ENCODE peak calls at places on chromosomes 2 and 18, in four cellular contexts. I, E, Q and W are unnamed samples.

GRCh38 chr18:62867521-62867920 is 152.2 kb downstream of the PHLPP1 start:
- DNase-seq in I (no peak), E (no peak), Q (no peak), W (no peak)

GRCh38 chr18:63236417-63236816 is 83.2 kb downstream of the BCL2 start:
- DNase-seq in I (no peak), Q (no peak), E (no peak), W (no peak)

GRCh38 chr2:46648141-46648742 is 168.9 kb downstream of the TMEM247 start:
- DNase-seq in Q (no peak), E (no peak), I (peak), W (no peak)

GRCh38 chr2:102481931-102482330 is 8.9 kb downstream of the SLC9A4 start:
- DNase-seq in I (no peak), E (no peak), Q (no peak), W (no peak)

GRCh38 chr2:37211939-37212338 is 15.6 kb downstream of the CEBPZOS start:
- DNase-seq in Q (no peak), E (no peak), I (no peak), W (no peak)

GRCh38 chr2:101114268-101114783 is 36.9 kb downstream of the TBC1D8 start:
- DNase-seq in I (no peak), E (no peak), Q (no peak), W (no peak)

GRCh38 chr2:70212298-70212948 is 21.6 kb upstream of the C2orf42 start:
- DNase-seq in Q (no peak), E (no peak), I (no peak), W (no peak)

GRCh38 chr2:241755166-241755565 is 20.7 kb downstream of the D2HGDH start:
- DNase-seq in Q (no peak), I (no peak), E (no peak), W (no peak)

GRCh38 chr2:241312082-241312481 is 3.4 kb downstream of the HDLBP start:
- DNase-seq in I (no peak), Q (no peak), E (no peak), W (no peak)

GRCh38 chr18:43061816-43062215 is 53.7 kb downstream of the RIT2 start:
- DNase-seq in E (no peak), Q (peak), I (no peak), W (no peak)

GRCh38 chr2:186852508-186852907 is 3.5 kb upstream of the ZSWIM2 start:
- DNase-seq in E (no peak), Q (no peak), I (no peak), W (no peak)

GRCh38 chr2:109660046-109660860 is 46.1 kb downstream of the SOWAHC start:
- DNase-seq in I (peak), Q (no peak), E (no peak), W (no peak)

GRCh38 chr2:100039291-100039985 is 103.0 kb downstream of the AFF3 start:
- DNase-seq in I (no peak), Q (no peak), E (no peak), W (no peak)

GRCh38 chr2:100978582-100979051 is 23.5 kb upstream of the RPL31 start:
- DNase-seq in I (no peak), Q (no peak), E (no peak), W (no peak)

GRCh38 chr2:237388036-237388435 is 25.9 kb downstream of the COL6A3 start:
- DNase-seq in I (no peak), E (no peak), Q (no peak), W (no peak)

GRCh38 chr2:237380768-237381167 is 33.2 kb downstream of the COL6A3 start:
- DNase-seq in I (no peak), Q (no peak), E (no peak), W (no peak)

GRCh38 chr2:237379636-237380035 is 34.3 kb downstream of the COL6A3 start:
- DNase-seq in Q (no peak), E (no peak), I (no peak), W (no peak)

GRCh38 chr2:237384672-237385020 is 29.3 kb downstream of the COL6A3 start:
- DNase-seq in E (no peak), I (no peak), Q (no peak), W (no peak)

GRCh38 chr2:237383991-237384671 is 29.8 kb downstream of the COL6A3 start:
- DNase-seq in I (no peak), Q (no peak), E (no peak), W (no peak)
- TF ChIP-seq ELF4 in I (no peak), Q (no peak), E (no peak), W (no peak)

GRCh38 chr18:25233582-25234362 is 118.2 kb downstream of the ZNF521 start:
- DNase-seq in E (no peak), I (no peak), Q (no peak), W (no peak)

GRCh38 chr18:25236736-25237135 is 115.2 kb downstream of the ZNF521 start:
- DNase-seq in E (no peak), Q (no peak), I (no peak), W (no peak)

GRCh38 chr18:25234740-25235345 is 117.1 kb downstream of the ZNF521 start:
- DNase-seq in E (no peak), I (peak), Q (no peak), W (no peak)

GRCh38 chr18:25234363-25234639 is 117.7 kb downstream of the ZNF521 start:
- DNase-seq in I (no peak), Q (no peak), E (no peak), W (no peak)

GRCh38 chr18:25235648-25236047 is 116.3 kb downstream of the ZNF521 start:
- DNase-seq in Q (no peak), E (no peak), I (no peak), W (no peak)
- TF ChIP-seq ELF4 in Q (no peak), E (no peak), I (no peak), W (no peak)

DNA sequence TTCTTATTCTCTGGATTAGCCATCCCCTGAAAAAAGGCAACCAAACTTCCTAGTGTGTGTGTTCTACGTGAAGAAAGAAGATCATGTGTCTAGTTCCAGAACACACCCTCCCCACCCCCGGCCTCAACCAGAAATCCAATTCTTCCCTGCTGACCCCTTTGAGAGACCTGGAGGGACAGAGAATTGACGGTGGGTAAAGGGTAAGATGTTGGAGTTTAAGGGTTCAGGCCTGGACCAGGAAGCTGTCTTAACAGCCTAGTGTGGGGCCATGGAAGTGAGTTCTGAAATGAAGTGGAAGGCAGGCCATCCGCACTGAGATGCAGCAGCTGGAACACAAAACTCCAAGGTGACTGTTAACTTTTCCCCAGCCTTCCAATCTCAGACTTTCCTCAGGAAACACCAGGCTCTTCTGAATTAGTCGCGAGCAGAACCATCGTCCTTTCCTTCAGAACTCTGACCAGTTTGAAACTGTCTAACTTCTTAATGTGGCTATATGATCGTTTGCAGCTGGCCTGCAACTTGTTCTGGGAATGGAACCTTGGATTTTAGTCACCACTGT is 757 bp upstream of the RPL37A start:
- DNase-seq in Q (no peak), I (no peak), E (peak), W (no peak)
- TF ChIP-seq ELF4 in Q (no peak), I (no peak), E (no peak), W (no peak)

GRCh38 chr2:200430017-200430416 is 79.9 kb downstream of the KCTD18 start:
- DNase-seq in Q (no peak), E (no peak), I (no peak), W (no peak)
- TF ChIP-seq ELF4 in Q (no peak), E (no peak), I (no peak), W (no peak)

GRCh38 chr2:6917071-6917760 is at the start of gene RNF144A:
- DNase-seq in I (no peak), Q (peak), E (peak), W (peak)
- TF ChIP-seq ELF4 in I (no peak), Q (no peak), E (no peak), W (no peak)

DNA sequence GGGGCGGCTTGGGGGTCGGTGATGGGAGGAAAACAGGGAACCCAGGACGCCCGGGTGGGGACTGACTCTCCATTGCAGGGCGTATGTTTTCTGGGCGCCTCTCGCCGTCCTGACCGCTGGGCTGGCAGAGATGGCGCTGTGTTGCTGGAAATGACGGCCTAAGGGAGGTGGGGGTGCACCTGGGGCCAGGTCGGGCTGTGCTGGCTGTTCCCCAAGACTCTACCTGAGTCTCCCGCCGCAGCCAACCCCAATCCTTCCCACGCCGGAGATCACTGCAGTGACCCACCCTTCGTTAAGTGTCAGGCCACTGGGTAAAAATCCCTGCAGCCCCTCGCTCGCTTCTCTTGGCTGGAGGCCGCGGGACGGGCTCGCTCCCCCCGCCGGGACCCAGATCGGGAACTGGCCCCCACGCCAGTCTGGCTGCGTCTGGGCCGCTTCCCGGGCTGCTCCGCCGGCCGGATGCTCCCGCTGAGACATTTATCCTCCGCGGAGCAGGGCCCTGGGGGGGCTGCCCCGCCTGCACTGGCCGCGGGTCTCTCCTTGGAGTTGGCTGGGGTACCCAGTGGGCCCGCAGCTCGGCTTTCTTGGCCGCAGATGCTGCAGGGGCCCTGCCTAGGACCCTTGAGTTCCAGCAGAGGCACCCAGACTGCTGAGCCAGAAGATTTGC is 7.8 kb upstream of the ARMC9 start:
- DNase-seq in E (no peak), I (no peak), Q (peak), W (no peak)
- TF ChIP-seq ELF4 in E (no peak), I (no peak), Q (no peak), W (no peak)

GRCh38 chr18:29176681-29177080 is 999.8 kb upstream of the CDH2 start:
- DNase-seq in E (no peak), Q (no peak), I (no peak), W (no peak)

GRCh38 chr18:29185801-29186200 is 1008.9 kb upstream of the CDH2 start:
- DNase-seq in I (no peak), Q (no peak), E (no peak), W (no peak)

GRCh38 chr18:29184654-29185053 is 1007.7 kb upstream of the CDH2 start:
- DNase-seq in I (no peak), E (no peak), Q (no peak), W (no peak)

DNA sequence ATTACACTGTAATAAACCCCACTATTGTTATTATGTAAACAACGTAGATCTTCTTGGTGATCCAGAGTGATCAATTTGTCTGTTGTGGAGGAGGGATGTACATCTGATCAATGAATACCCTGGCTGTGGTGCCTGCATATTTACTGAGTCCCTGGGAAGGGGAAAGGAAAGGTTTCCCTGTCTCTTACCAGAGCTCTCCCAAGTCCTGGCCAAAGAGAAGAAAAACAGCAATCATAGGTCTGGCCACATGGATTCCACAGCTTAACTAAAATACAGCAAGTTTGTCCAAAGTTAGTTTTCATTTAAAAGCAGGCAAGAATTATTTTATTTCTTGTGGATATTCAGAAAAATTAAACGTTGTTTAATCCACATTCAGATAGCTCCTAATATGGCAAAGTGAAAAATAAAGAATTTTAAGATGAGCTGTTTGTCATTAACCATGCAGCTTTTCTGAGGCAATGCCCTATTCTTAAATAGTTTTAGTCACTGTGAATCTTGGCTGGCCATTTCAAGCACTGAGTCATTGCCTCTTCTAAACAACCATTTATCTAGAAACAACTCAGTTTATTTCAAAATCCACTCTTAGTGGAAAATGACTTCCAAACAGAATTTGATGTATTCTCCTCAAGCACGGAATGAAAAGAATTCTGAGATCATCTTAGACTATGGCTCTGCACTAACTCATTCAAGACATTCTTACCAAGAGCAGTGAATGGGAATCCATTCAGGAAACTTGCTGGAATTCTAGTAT is 1004.4 kb upstream of the CDH2 start:
- DNase-seq in I (no peak), Q (no peak), E (no peak), W (no peak)
- TF ChIP-seq ELF4 in I (no peak), Q (no peak), E (no peak), W (no peak)

GRCh38 chr18:7535436-7536190 is 31.5 kb upstream of the PTPRM start:
- DNase-seq in I (no peak), Q (no peak), E (no peak), W (no peak)
- TF ChIP-seq ELF4 in I (no peak), Q (no peak), E (no peak), W (no peak)